ENCODE peak calls at places on chromosomes 7 and 10, in nine cellular contexts. L is kidney epithelial cell; Q is naive thymus-derived CD4-positive, alpha-beta T cell; W is cardiac muscle cell; F is CD8-positive, alpha-beta memory T cell; E is fibroblast of villous mesenchyme; C is astrocyte of the cerebellum; Z is GM23248; R is IMR-90. P is an unnamed sample.

GRCh38 chr10:128035557-128035973 is 90.7 kb downstream of the MKI67 start:
- DNase-seq in W (peak; percentile 60), E (peak; percentile 23), Z (peak; percentile 48), Q (peak; percentile 33), R (no peak), C (no peak), F (peak; percentile 59), L (no peak), P (no peak)

GRCh38 chr10:3886666-3887251 is 101.8 kb upstream of the KLF6 start:
- DNase-seq in F (no peak), Q (no peak), R (peak; percentile 96), C (peak; percentile 87), E (peak; percentile 96), Z (peak; percentile 94), W (no peak), L (peak; percentile 89), P (peak; percentile 90)

GRCh38 chr7:21044384-21044783 is 257.7 kb upstream of the SP8 start:
- DNase-seq in Z (no peak), W (no peak), L (no peak), Q (no peak), E (no peak), C (no peak), R (no peak), F (no peak), P (no peak)

GRCh38 chr10:95388539-95388938 is 97.7 kb upstream of the PDLIM1 start:
- DNase-seq in W (no peak), C (no peak), Q (no peak), Z (no peak), L (no peak), F (no peak), E (no peak), R (no peak), P (no peak)

GRCh38 chr10:63700209-63700934 is 179.2 kb downstream of the REEP3 start:
- DNase-seq in L (peak; percentile 94), W (no peak), R (peak; percentile 99), C (peak; percentile 93), Z (peak; percentile 98), E (peak; percentile 95), Q (no peak), F (no peak), P (peak; percentile 99)

GRCh38 chr7:14639801-14640200 is 262.8 kb downstream of the DGKB start:
- DNase-seq in L (no peak), F (no peak), E (no peak), Q (no peak), W (no peak), R (no peak), C (no peak), Z (no peak), P (no peak)

GRCh38 chr7:33888206-33888605 is 17.1 kb upstream of the BMPER start:
- DNase-seq in W (no peak), C (peak; percentile 92), E (no peak), Z (no peak), Q (no peak), R (no peak), L (no peak), F (no peak), P (no peak)

GRCh38 chr10:29039659-29040309 is 249.1 kb upstream of the LYZL1 start:
- DNase-seq in L (peak; percentile 19), W (no peak), E (peak; percentile 80), F (no peak), R (peak; percentile 87), Z (peak; percentile 51), C (peak; percentile 85), Q (no peak), P (peak; percentile 42)

GRCh38 chr10:86596266-86596665 is 58.1 kb upstream of the OPN4 start:
- DNase-seq in Q (no peak), L (no peak), R (no peak), Z (peak; percentile 42), C (no peak), E (no peak), W (no peak), F (no peak), P (no peak)

GRCh38 chr10:8811201-8811600 is 756.7 kb downstream of the GATA3 start:
- DNase-seq in E (no peak), F (no peak), C (no peak), W (no peak), L (no peak), R (no peak), Z (no peak), Q (no peak), P (no peak)

GRCh38 chr10:50932113-50932512 is 46.7 kb upstream of the A1CF start:
- DNase-seq in W (no peak), E (no peak), R (peak; percentile 2), L (no peak), Z (peak; percentile 33), F (no peak), C (no peak), Q (no peak), P (no peak)

GRCh38 chr10:84563868-84564267 is 235.5 kb downstream of the CCSER2 start:
- DNase-seq in Q (no peak), R (no peak), E (no peak), L (no peak), W (no peak), F (no peak), C (no peak), Z (no peak), P (no peak)

GRCh38 chr7:35252584-35252983 is 1.3 kb downstream of the TBX20 start:
- DNase-seq in W (no peak), Z (no peak), L (no peak), Q (no peak), F (no peak), C (no peak), R (no peak), E (peak; percentile 45), P (no peak)
- H3K4me3 ChIP-seq in W (peak overlapping the region; percentile 86), Z (no peak overlapping the region), L (no peak overlapping the region), Q (no peak overlapping the region), F (no peak overlapping the region), C (no peak overlapping the region), R (no peak overlapping the region), E (peak overlapping the region; percentile 83), P (no peak overlapping the region)

GRCh38 chr10:55631071-55631654 is 729.9 kb downstream of the ZWINT start:
- DNase-seq in Q (no peak), E (peak; percentile 5), C (peak; percentile 22), W (peak; percentile 90), L (no peak), F (no peak), R (no peak), Z (peak; percentile 65), P (no peak)

GRCh38 chr10:55628260-55628701 is 732.8 kb downstream of the ZWINT start:
- DNase-seq in W (peak; percentile 59), E (no peak), C (no peak), Q (no peak), R (no peak), Z (no peak), F (no peak), L (no peak), P (no peak)

GRCh38 chr10:55629792-55630490 is 731.1 kb downstream of the ZWINT start:
- DNase-seq in R (peak; percentile 4), C (peak; percentile 65), F (no peak), L (no peak), Z (peak; percentile 67), E (peak; percentile 2), Q (no peak), W (peak; percentile 80), P (no peak)

GRCh38 chr10:55627526-55628170 is 733.4 kb downstream of the ZWINT start:
- DNase-seq in Q (no peak), Z (no peak), C (no peak), W (peak; percentile 49), R (no peak), E (no peak), F (no peak), L (no peak), P (no peak)

GRCh38 chr10:55630491-55631056 is 730.5 kb downstream of the ZWINT start:
- DNase-seq in F (no peak), L (no peak), Z (peak; percentile 26), R (no peak), C (no peak), Q (no peak), W (peak; percentile 58), E (no peak), P (no peak)
- H3K4me3 ChIP-seq in F (no peak overlapping the region), L (peak overlapping the region; percentile 52), Z (peak overlapping the region; percentile 70), R (no peak overlapping the region), C (peak overlapping the region; percentile 66), Q (no peak overlapping the region), W (peak overlapping the region; percentile 71), E (peak overlapping the region; percentile 12), P (peak overlapping the region; percentile 37)

DNA sequence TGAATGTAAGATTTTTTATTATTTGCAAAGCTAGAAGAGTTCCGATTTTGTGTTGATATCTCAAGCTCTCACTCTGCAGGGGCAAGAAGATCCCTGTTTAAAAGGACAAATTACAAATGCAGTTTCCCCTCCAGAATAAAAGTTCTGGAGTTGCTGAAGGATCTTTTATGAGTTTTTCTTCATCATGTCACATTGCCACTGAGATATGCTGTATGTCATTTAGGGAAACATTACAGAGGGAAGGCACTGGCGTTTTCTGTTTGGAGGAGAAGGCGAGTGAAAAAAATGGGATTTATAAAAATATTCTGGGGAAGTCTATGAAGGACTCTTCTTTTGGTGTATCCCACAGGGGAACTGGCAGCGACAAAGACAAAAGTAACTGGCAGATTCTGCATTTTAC is 57.4 kb downstream of the POU6F2 start:
- DNase-seq in Q (no peak), E (no peak), C (no peak), L (no peak), W (no peak), F (no peak), R (no peak), Z (no peak), P (no peak)
- H3K4me3 ChIP-seq in Q (no peak overlapping the region), E (no peak overlapping the region), C (no peak overlapping the region), L (no peak overlapping the region), W (no peak overlapping the region), F (no peak overlapping the region), R (no peak overlapping the region), Z (no peak overlapping the region), P (no peak overlapping the region)

GRCh38 chr7:26658698-26659084 is 205.7 kb downstream of the SKAP2 start:
- DNase-seq in Z (no peak), C (no peak), W (no peak), Q (no peak), E (no peak), F (no peak), L (no peak), R (no peak), P (no peak)
- H3K4me3 ChIP-seq in Z (no peak overlapping the region), C (no peak overlapping the region), W (no peak overlapping the region), Q (no peak overlapping the region), E (no peak overlapping the region), F (no peak overlapping the region), L (no peak overlapping the region), R (no peak overlapping the region), P (no peak overlapping the region)

P was measured in skeletal muscle cell.